ENCODE peak calls at places on chromosomes 4 and X, in seven cellular contexts. One of them, this sample, is unnamed.

GRCh38 chr4:122379239-122379638 is 428 bp downstream of the ADAD1 start:
- DNase-seq in HepG2: no peak
- DNase-seq in HCT116: no peak
- DNase-seq in WTC11: no peak
- DNase-seq in GM12878: no peak
- DNase-seq in HEK293T: no peak
- DNase-seq in K562: no peak
- DNase-seq in this sample: no peak

GRCh38 chr4:88158360-88159136 is at the start of gene ABCG2:
- DNase-seq in K562: peak
- DNase-seq in GM12878: no peak
- DNase-seq in WTC11: peak
- DNase-seq in HEK293T: peak
- DNase-seq in HCT116: no peak
- DNase-seq in HepG2: peak
- DNase-seq in this sample: peak

GRCh38 chr4:3484057-3484973 is 21.2 kb downstream of the DOK7 start:
- DNase-seq in HepG2: peak
- DNase-seq in HEK293T: no peak
- DNase-seq in GM12878: no peak
- DNase-seq in HCT116: peak
- DNase-seq in WTC11: no peak
- DNase-seq in K562: no peak
- DNase-seq in this sample: no peak

GRCh38 chr4:155911905-155912304 is 8.4 kb downstream of the TDO2 start:
- DNase-seq in HepG2: no peak
- DNase-seq in GM12878: no peak
- DNase-seq in WTC11: no peak
- DNase-seq in HEK293T: no peak
- DNase-seq in HCT116: no peak
- DNase-seq in K562: no peak
- DNase-seq in this sample: no peak

GRCh38 chrX:101057095-101057714 is 5.3 kb upstream of the TRMT2B start:
- DNase-seq in K562: no peak
- DNase-seq in HCT116: no peak
- DNase-seq in WTC11: no peak
- DNase-seq in HEK293T: no peak
- DNase-seq in GM12878: peak
- DNase-seq in HepG2: no peak
- DNase-seq in this sample: no peak

GRCh38 chrX:10095698-10096432 is 60.9 kb upstream of the CLCN4 start:
- DNase-seq in HEK293T: no peak
- DNase-seq in GM12878: no peak
- DNase-seq in HCT116: no peak
- DNase-seq in WTC11: no peak
- DNase-seq in K562: no peak
- DNase-seq in HepG2: no peak
- DNase-seq in this sample: no peak

GRCh38 chrX:16848541-16848940 is 21.6 kb downstream of the RBBP7 start:
- DNase-seq in WTC11: no peak
- DNase-seq in HCT116: no peak
- DNase-seq in HepG2: no peak
- DNase-seq in GM12878: no peak
- DNase-seq in K562: no peak
- DNase-seq in HEK293T: no peak
- DNase-seq in this sample: no peak

GRCh38 chr4:169345207-169345788 is 74.5 kb upstream of the SH3RF1 start:
- DNase-seq in HCT116: peak
- DNase-seq in HEK293T: no peak
- DNase-seq in GM12878: no peak
- DNase-seq in WTC11: no peak
- DNase-seq in HepG2: no peak
- DNase-seq in K562: no peak
- DNase-seq in this sample: no peak

GRCh38 chr4:70269674-70270073 is 27.3 kb downstream of the CSN3 start:
- DNase-seq in HepG2: peak
- DNase-seq in HCT116: peak
- DNase-seq in HEK293T: no peak
- DNase-seq in GM12878: no peak
- DNase-seq in K562: no peak
- DNase-seq in WTC11: no peak
- DNase-seq in this sample: no peak

GRCh38 chr4:77199276-77199675 is 42.3 kb downstream of the CCNG2 start:
- DNase-seq in GM12878: no peak
- DNase-seq in K562: no peak
- DNase-seq in WTC11: no peak
- DNase-seq in HepG2: no peak
- DNase-seq in HEK293T: no peak
- DNase-seq in HCT116: no peak
- DNase-seq in this sample: no peak

DNA sequence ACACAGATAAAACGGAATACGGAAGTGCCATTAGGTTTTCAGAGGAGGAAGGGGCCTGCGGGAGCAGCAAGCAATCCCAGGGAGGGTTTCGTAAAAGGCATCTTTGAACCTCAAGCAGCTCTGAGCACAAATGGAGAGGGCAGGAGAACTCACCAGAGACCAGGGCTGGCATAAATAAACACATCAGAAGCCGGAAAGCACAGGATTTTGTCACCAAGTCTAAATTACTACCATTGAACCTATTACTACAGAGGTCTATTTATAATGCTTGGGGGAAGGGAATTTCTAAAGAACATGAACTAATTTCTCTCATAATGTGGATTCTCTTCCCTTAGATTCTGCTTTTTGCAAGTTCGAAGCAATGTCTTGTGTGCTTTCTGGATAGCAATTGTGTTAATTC is 39.6 kb upstream of the MBTPS2 start:
- DNase-seq in GM12878: no peak
- DNase-seq in HepG2: no peak
- DNase-seq in WTC11: no peak
- DNase-seq in HEK293T: no peak
- DNase-seq in HCT116: no peak
- DNase-seq in K562: no peak
- DNase-seq in this sample: no peak
- TF ChIP-seq SP1 in GM12878: no peak
- TF ChIP-seq SP1 in HepG2: no peak
- TF ChIP-seq SP1 in WTC11: no peak
- TF ChIP-seq SP1 in HEK293T: no peak
- TF ChIP-seq SP1 in HCT116: no peak
- TF ChIP-seq SP1 in K562: no peak
- TF ChIP-seq SP1 in this sample: no peak

DNA sequence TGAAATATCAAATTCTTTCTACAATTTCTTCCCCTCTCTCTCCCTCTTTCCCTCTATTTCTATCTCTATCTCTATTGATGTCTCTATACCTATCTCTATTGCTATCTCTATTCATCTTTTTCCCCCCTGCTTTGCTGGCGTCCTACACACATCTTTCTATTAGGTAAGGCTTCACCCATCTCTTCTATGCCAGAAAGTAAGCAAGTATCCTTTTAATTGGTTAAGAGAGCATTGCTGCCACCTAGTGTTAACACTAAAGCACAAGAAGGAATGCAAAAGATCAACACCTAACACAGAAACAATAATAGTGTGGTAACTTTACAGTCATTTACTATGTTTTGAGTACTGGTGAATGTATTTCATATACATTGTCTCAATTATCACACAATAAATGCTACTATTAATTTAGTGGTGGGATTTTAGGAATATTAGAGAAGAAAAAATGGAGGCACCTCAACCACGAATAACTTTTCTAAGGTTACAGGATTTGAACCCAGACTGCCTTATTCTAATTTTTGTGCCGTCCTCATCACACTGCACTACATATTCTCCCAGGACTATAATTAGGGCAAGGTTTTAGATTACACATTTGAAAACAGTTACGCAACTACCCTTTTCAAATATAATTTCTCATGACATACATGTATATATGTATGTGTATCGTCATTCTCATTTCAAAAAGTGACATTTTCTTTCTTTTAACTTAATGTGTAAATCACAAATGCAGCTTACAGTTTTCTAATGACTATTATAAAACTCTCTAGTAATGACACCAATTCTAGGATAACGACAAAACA is 3.7 kb upstream of the C4orf36 start:
- DNase-seq in HEK293T: peak
- DNase-seq in HepG2: peak
- DNase-seq in WTC11: no peak
- DNase-seq in HCT116: peak
- DNase-seq in K562: peak
- DNase-seq in GM12878: no peak
- DNase-seq in this sample: no peak
- TF ChIP-seq SP1 in HEK293T: no peak
- TF ChIP-seq SP1 in HepG2: no peak
- TF ChIP-seq SP1 in WTC11: no peak
- TF ChIP-seq SP1 in HCT116: no peak
- TF ChIP-seq SP1 in K562: no peak
- TF ChIP-seq SP1 in GM12878: no peak
- TF ChIP-seq SP1 in this sample: no peak

DNA sequence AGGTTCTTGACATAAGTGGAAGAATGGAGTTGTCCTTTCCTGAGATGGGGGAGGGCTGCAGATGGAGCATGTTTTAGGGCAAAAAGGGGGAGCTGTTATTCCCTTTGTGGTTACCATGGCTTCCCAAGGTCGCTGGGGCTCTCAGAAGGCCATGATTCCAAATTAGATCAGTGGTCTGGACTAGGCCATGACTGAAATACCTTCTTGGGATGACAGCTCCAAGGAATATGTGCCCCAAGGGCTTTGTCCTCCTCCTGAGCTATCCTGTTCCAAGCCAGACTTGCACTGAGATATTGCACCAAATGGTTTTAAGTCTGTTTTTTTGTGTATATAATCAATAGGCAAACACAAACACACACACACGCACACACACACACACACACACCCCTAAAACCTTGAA is 3.0 kb upstream of the RBPJ start:
- DNase-seq in GM12878: no peak
- DNase-seq in HCT116: no peak
- DNase-seq in K562: no peak
- DNase-seq in HEK293T: no peak
- DNase-seq in WTC11: no peak
- DNase-seq in HepG2: no peak
- DNase-seq in this sample: no peak
- TF ChIP-seq SP1 in GM12878: no peak
- TF ChIP-seq SP1 in HCT116: no peak
- TF ChIP-seq SP1 in K562: no peak
- TF ChIP-seq SP1 in HEK293T: no peak
- TF ChIP-seq SP1 in WTC11: no peak
- TF ChIP-seq SP1 in HepG2: no peak
- TF ChIP-seq SP1 in this sample: no peak

GRCh38 chrX:115499112-115499805 is 61.7 kb upstream of the PLS3 start:
- DNase-seq in HepG2: no peak
- DNase-seq in HCT116: no peak
- DNase-seq in HEK293T: no peak
- DNase-seq in K562: no peak
- DNase-seq in WTC11: no peak
- DNase-seq in GM12878: no peak
- DNase-seq in this sample: no peak
- TF ChIP-seq SP1 in HepG2: no peak
- TF ChIP-seq SP1 in HCT116: no peak
- TF ChIP-seq SP1 in HEK293T: no peak
- TF ChIP-seq SP1 in K562: no peak
- TF ChIP-seq SP1 in WTC11: no peak
- TF ChIP-seq SP1 in GM12878: no peak
- TF ChIP-seq SP1 in this sample: no peak

DNA sequence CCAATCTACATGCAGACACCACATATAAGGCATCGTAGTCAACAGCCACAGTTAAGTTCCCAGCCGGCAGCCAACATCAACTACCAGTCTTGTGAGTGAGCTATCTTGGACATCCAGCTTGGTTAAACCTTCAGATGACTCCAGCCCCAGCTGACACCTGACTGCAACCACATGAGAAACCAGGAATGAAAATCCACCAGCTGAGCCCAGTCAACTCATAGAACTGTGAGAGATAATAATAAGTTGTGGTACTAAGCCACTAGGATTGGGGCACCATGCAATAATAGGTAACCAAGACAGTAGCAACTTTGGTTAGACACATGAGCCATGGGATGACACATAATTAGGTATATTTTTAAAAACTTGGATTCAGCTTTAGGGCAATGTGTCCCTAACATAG is 188.1 kb upstream of the BCOR start:
- DNase-seq in GM12878: no peak
- DNase-seq in HEK293T: no peak
- DNase-seq in HepG2: no peak
- DNase-seq in K562: no peak
- DNase-seq in HCT116: no peak
- DNase-seq in WTC11: no peak
- DNase-seq in this sample: no peak
- TF ChIP-seq SP1 in GM12878: no peak
- TF ChIP-seq SP1 in HEK293T: no peak
- TF ChIP-seq SP1 in HepG2: no peak
- TF ChIP-seq SP1 in K562: no peak
- TF ChIP-seq SP1 in HCT116: no peak
- TF ChIP-seq SP1 in WTC11: no peak
- TF ChIP-seq SP1 in this sample: no peak

GRCh38 chr4:78945638-78946179 is 6.5 kb upstream of the PAQR3 start:
- DNase-seq in HepG2: no peak
- DNase-seq in GM12878: no peak
- DNase-seq in HCT116: no peak
- DNase-seq in HEK293T: no peak
- DNase-seq in K562: no peak
- DNase-seq in WTC11: no peak
- DNase-seq in this sample: no peak
- TF ChIP-seq SP1 in HepG2: no peak
- TF ChIP-seq SP1 in GM12878: no peak
- TF ChIP-seq SP1 in HCT116: no peak
- TF ChIP-seq SP1 in HEK293T: no peak
- TF ChIP-seq SP1 in K562: no peak
- TF ChIP-seq SP1 in WTC11: no peak
- TF ChIP-seq SP1 in this sample: no peak

GRCh38 chr4:7021930-7022658 is 21.1 kb upstream of the TADA2B start:
- DNase-seq in GM12878: no peak
- DNase-seq in WTC11: no peak
- DNase-seq in K562: no peak
- DNase-seq in HEK293T: no peak
- DNase-seq in HCT116: no peak
- DNase-seq in HepG2: no peak
- DNase-seq in this sample: no peak
- TF ChIP-seq SP1 in GM12878: no peak
- TF ChIP-seq SP1 in WTC11: no peak
- TF ChIP-seq SP1 in K562: no peak
- TF ChIP-seq SP1 in HEK293T: no peak
- TF ChIP-seq SP1 in HCT116: peak
- TF ChIP-seq SP1 in HepG2: no peak
- TF ChIP-seq SP1 in this sample: no peak

DNA sequence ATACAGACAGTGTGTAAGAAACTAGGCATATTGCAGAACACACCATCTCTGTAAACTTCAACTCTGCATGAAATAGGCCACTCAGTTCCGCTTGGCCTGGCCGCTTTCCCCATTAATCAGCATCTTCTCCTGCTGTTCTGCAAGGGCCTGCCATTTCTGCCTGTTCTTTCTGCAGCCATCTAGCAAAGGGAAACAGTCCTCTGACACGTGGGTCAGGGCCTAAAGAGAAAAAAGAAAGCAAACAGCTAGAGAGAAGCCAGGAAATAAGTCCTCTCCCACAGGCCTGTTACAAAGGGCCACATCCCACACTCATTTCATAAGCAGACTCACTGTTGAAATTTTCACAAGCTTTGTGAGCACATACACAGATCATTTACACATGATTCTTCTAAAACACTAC is 130.1 kb downstream of the PDE5A start:
- DNase-seq in WTC11: no peak
- DNase-seq in HepG2: peak
- DNase-seq in HCT116: no peak
- DNase-seq in HEK293T: no peak
- DNase-seq in K562: no peak
- DNase-seq in GM12878: no peak
- DNase-seq in this sample: no peak
- TF ChIP-seq SP1 in WTC11: no peak
- TF ChIP-seq SP1 in HepG2: no peak
- TF ChIP-seq SP1 in HCT116: no peak
- TF ChIP-seq SP1 in HEK293T: no peak
- TF ChIP-seq SP1 in K562: no peak
- TF ChIP-seq SP1 in GM12878: no peak
- TF ChIP-seq SP1 in this sample: no peak